ENCODE peak calls at places on chromosomes 3 and 15, in four cellular contexts. H is body of pancreas, N is AG09319, E is progenitor cell of endocrine pancreas. Z is an unnamed sample.

GRCh38 chr3:138694287-138695007 is 85.9 kb downstream of the FAIM start:
- DNase-seq in H (peak), E (no peak), N (peak), Z (no peak)

GRCh38 chr3:145817870-145818483 is 343.0 kb downstream of the PLOD2 start:
- DNase-seq in E (no peak), H (no peak), N (no peak), Z (no peak)

GRCh38 chr3:121660356-121661171 is at the start of gene HCLS1:
- DNase-seq in N (no peak), H (peak), E (no peak), Z (peak)

GRCh38 chr3:52182691-52183090 is 15.3 kb upstream of the ALAS1 start:
- DNase-seq in E (no peak), N (no peak), H (no peak), Z (no peak)

GRCh38 chr3:8953336-8953735 is 9.9 kb downstream of the RAD18 start:
- DNase-seq in E (no peak), N (no peak), H (no peak), Z (no peak)

GRCh38 chr3:117526485-117527079 is 817.0 kb downstream of the TUSC7 start:
- DNase-seq in N (no peak), E (no peak), H (peak), Z (peak)

GRCh38 chr15:62985768-62986167 is 56.8 kb upstream of the TPM1 start:
- DNase-seq in N (no peak), E (no peak), H (no peak), Z (no peak)

GRCh38 chr3:112463250-112463649 is 36.0 kb downstream of the BTLA start:
- DNase-seq in H (no peak), N (no peak), E (no peak), Z (no peak)

GRCh38 chr3:78641703-78642102 is 1126.1 kb downstream of the ROBO1 start:
- DNase-seq in E (no peak), H (no peak), N (no peak), Z (no peak)

GRCh38 chr3:101070260-101071121 is 77.3 kb upstream of the ABI3BP start:
- DNase-seq in N (no peak), H (peak), E (peak), Z (peak)

GRCh38 chr3:30640856-30641255 is 34.5 kb downstream of the TGFBR2 start:
- DNase-seq in N (no peak), E (no peak), H (no peak), Z (no peak)

GRCh38 chr3:21020681-21021080 is 730.3 kb downstream of the ZNF385D start:
- DNase-seq in N (no peak), H (no peak), E (no peak), Z (no peak)

GRCh38 chr3:108097326-108098035 is 6.7 kb upstream of the CD47 start:
- DNase-seq in H (no peak), N (no peak), E (no peak), Z (no peak)

GRCh38 chr3:128714887-128715496 is 11.0 kb upstream of the RAB7A start:
- DNase-seq in E (no peak), N (no peak), H (no peak), Z (no peak)

GRCh38 chr3:150877303-150877702 is 27.9 kb downstream of the MINDY4B start:
- DNase-seq in N (no peak), H (no peak), E (no peak), Z (no peak)

DNA sequence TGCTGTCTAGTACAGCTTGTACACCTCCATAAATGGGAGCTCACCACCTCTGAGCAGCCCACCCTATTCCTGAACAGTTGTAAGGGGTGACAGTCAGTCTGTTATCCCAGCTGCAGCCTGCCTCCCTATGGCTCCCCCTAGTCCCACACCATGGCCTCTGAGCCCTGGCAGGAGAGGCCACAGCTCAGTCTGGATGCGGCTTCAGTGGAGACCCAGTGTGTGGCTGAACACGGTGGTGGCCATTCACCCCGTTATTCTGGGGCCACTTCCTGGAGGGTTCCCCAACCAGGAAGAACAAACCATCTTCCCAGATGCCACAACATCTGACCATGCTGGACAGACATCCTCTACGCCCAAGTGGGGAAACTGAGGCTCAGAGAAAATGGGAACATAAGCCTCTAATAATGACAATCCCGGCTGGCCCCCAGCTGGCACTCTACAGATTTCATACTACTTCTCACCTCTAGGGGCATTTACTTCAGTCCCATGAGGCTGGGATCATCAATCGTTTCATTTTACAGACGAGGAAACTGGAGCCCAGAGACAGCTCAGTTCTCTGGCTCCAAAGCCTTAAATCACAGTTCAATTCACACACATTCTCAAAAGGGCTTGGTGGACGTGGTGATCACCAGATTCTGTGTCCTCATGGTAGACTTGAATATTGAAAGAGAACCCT is 9.3 kb upstream of the GRIP2 start:
- DNase-seq in E (no peak), N (no peak), H (no peak), Z (no peak)
- TF ChIP-seq CTCF in E (peak), N (no peak), H (peak), Z (peak)

DNA sequence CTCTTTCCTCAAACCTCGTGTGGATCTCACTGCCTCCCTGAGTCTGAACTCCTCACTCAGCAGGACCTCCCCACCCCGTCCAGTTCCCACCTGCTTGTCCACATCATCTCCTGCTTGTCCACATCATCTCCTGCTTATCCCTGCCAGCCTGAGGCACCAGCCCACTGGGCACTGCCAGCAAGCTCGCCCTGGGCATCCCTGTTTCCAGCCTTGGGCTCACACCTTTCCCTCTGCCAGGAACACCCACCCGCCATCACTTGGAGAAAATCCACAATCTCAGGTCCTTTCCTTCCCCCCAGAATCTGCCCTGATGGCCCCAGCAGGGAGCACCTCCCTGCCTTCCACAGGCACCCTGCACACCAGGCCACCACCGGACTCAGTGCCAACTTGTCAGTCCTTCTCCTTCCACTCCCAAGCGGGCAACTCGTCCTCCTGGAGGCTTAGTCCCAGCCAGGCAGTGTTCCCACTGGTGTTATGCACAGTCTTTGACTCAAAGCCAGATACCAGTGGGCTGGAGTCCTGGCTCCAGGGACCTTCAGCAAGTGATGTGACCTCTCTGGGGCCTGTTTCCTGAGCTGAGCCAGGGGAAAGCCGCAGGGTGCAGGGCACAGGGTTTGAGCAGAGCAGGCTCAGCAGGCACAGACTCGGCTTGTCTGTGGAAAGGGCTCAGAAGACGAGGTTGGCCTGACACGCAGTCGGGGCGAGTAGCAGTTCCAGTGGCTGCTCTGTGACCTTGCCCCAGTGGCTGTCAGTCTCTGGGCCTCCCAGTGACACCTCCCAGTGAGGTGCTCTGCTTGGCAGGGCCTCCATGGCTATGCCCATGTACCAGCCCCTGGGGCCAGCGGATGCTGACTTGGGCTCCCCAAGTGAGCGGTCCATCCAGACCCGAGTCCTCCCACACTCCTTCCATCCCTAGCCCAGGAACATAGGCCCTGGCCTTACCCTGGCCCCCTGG is 9.5 kb upstream of the MESP2 start:
- DNase-seq in N (no peak), E (no peak), H (peak), Z (no peak)
- TF ChIP-seq CTCF in N (no peak), E (no peak), H (no peak), Z (no peak)

DNA sequence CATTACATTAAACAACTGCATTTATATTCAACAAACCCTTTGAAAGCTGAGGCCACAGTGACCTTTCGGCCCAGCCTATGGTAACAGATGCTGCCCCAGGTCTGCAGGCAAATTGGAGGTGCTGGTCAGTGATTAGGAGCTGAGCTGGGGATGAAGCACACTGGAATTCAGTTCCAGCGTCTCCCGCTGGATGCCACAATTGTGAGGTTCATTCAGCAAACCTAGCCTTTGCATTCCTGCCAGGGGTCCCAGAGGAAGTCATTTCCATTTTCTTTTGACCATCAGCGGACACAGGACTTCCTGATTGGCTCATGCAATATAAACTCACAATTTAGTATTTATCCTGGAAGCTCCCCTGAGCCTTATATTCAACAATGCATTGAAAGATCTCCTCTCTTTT is 89.5 kb downstream of the IL20RB start:
- DNase-seq in N (no peak), H (no peak), E (no peak), Z (peak)
- TF ChIP-seq CTCF in N (no peak), H (no peak), E (no peak), Z (no peak)

GRCh38 chr15:77719450-77719849 is 86.7 kb upstream of the LINGO1 start:
- DNase-seq in N (no peak), H (no peak), E (no peak), Z (no peak)
- TF ChIP-seq CTCF in N (no peak), H (no peak), E (no peak), Z (no peak)

DNA sequence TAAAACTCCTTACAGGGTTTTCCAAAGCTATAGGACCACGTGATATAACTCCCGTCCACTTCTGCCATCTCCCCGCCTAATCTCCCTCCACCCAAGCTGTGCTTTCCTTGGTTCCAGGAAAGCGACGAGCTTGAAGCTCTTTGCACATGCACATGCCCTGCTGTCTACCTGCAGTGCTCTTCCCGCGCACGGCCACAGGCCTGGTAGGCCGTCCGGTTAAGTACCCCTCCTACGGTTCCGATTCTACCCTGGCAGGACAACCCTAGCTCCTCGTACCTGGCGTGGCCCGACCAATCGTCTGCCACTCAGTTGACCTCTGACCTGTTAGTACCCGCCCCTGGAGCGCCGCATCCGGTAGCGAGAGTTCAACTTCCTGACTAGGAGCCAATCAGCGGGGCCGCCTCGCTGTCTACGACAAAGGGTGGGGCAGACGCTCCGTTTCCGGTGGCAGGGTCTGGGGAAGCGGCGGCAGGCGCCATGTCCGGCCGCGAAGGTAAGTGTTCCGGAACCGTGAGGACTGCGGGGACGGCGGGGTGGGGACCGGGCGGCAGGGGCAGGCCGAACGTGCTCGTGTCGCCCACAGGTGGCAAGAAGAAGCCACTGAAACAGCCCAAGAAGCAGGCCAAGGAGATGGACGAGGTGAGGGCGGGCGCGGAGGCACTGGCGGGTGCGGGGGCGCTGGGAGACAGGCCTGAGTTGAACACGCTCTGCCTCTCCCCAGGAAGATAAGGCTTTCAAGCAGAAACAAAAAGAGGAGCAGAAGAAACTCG is at the start of the genes CCDC51 and TMA7:
- DNase-seq in H (peak), E (peak), N (peak), Z (peak)
- TF ChIP-seq CTCF in H (no peak), E (no peak), N (no peak), Z (no peak)

GRCh38 chr3:4845882-4846281 is 133.4 kb upstream of the BHLHE40 start:
- DNase-seq in N (no peak), E (no peak), H (no peak), Z (no peak)
- TF ChIP-seq CTCF in N (no peak), E (no peak), H (no peak), Z (no peak)

GRCh38 chr3:26236511-26236910 is 386.1 kb upstream of the LRRC3B start:
- DNase-seq in N (no peak), E (no peak), H (no peak), Z (no peak)

GRCh38 chr3:26233374-26233773 is 389.2 kb upstream of the LRRC3B start:
- DNase-seq in H (no peak), N (no peak), E (no peak), Z (no peak)

GRCh38 chr3:26236991-26237682 is 385.4 kb upstream of the LRRC3B start:
- DNase-seq in H (no peak), N (no peak), E (no peak), Z (no peak)
- TF ChIP-seq CTCF in H (no peak), N (no peak), E (no peak), Z (no peak)

DNA sequence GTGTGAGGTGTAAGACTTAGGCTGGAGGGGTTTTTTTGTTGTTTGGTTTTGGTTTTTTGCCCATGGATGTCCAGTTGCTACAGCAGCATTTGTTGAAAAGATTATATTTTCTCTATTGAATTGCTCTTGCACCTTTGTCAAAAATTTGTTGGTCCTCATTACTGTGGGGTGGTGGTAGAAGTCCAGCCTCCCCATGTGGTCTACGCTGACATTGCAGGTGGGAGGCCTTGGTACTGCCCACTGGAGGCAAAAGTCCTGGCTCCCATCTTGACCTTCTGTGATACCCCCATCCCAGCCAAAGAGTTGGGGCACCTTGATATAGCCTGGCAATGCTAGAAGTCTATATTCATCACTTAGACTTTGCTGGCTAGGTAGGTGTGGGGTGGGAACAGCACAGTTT is 5.4 kb upstream of the RAB6B start:
- DNase-seq in N (no peak), E (no peak), H (no peak), Z (peak)
- TF ChIP-seq CTCF in N (no peak), E (peak), H (peak), Z (peak)

DNA sequence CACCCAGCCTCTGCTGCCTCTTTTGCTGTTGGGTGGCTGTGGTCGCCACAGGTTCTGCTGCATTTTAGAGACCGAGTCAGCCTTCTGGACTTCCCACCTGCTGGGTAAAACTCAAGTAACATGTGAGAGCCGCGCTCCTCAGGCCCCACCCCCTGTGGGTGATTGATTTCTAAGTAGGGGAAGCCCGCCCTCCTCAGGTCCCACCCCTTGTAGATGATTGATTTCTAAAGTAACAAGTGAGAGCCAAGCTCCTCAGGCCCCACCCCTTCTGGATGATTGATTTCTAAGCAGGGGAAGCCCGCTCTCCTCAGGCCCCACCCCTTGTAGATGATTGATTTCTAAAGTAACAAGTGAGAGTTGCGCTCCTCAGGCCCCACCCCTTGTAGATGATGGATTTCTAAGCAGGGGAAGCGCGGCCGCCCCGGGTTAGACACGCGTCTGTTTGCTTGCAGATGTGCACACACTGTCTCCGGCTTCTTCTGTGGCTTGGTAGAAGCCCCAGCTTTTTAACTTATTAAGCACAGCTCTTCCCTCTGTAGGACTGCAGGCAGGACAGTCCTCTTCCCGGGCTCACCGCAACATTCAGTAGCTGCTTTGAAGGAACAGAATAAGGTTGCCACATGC is 83.4 kb downstream of the FAM43A start:
- DNase-seq in N (peak), H (peak), E (peak), Z (peak)
- TF ChIP-seq CTCF in N (no peak), H (no peak), E (no peak), Z (no peak)

Z was measured in endothelial cell.